ENCODE peak calls at places on chromosomes 3 and 15, in six cellular contexts. One of them, this sample, is unnamed.

GRCh38 chr3:71031914-71032521 is 551.5 kb downstream of the FOXP1 start:
- DNase-seq in PC-3: no peak
- DNase-seq in HepG2: no peak
- DNase-seq in neural progenitor cell: no peak
- DNase-seq in OCI-LY7: peak
- DNase-seq in A549: no peak
- DNase-seq in this sample: no peak

GRCh38 chr15:93948728-93949127 is 282.6 kb upstream of the MCTP2 start:
- DNase-seq in PC-3: no peak
- DNase-seq in HepG2: no peak
- DNase-seq in neural progenitor cell: no peak
- DNase-seq in OCI-LY7: no peak
- DNase-seq in A549: no peak
- DNase-seq in this sample: no peak

GRCh38 chr15:101481917-101482525 is 7.5 kb downstream of the PCSK6 start:
- DNase-seq in PC-3: peak
- DNase-seq in HepG2: no peak
- DNase-seq in neural progenitor cell: no peak
- DNase-seq in OCI-LY7: no peak
- DNase-seq in A549: no peak
- DNase-seq in this sample: no peak

GRCh38 chr3:99686955-99687612 is 48.7 kb downstream of the COL8A1 start:
- DNase-seq in PC-3: peak
- DNase-seq in HepG2: peak
- DNase-seq in neural progenitor cell: peak
- DNase-seq in OCI-LY7: peak
- DNase-seq in A549: peak
- DNase-seq in this sample: no peak

GRCh38 chr3:180430896-180431295 is 171.1 kb upstream of the TTC14 start:
- DNase-seq in PC-3: no peak
- DNase-seq in HepG2: no peak
- DNase-seq in neural progenitor cell: no peak
- DNase-seq in OCI-LY7: no peak
- DNase-seq in A549: no peak
- DNase-seq in this sample: no peak

GRCh38 chr15:49900836-49901235 is 218.2 kb downstream of the ATP8B4 start:
- DNase-seq in PC-3: no peak
- DNase-seq in HepG2: no peak
- DNase-seq in neural progenitor cell: no peak
- DNase-seq in OCI-LY7: no peak
- DNase-seq in A549: no peak
- DNase-seq in this sample: no peak

GRCh38 chr15:85607141-85607806 is 187.5 kb downstream of the KLHL25 start:
- DNase-seq in PC-3: peak
- DNase-seq in HepG2: peak
- DNase-seq in neural progenitor cell: no peak
- DNase-seq in OCI-LY7: no peak
- DNase-seq in A549: no peak
- DNase-seq in this sample: no peak

GRCh38 chr15:62390793-62391543 is 225.9 kb upstream of the C2CD4B start:
- DNase-seq in PC-3: peak
- DNase-seq in HepG2: peak
- DNase-seq in neural progenitor cell: peak
- DNase-seq in OCI-LY7: peak
- DNase-seq in A549: peak
- DNase-seq in this sample: no peak

GRCh38 chr3:59286791-59287531 is 237.1 kb upstream of the CFAP20DC start:
- DNase-seq in PC-3: peak
- DNase-seq in HepG2: no peak
- DNase-seq in neural progenitor cell: no peak
- DNase-seq in OCI-LY7: no peak
- DNase-seq in A549: no peak
- DNase-seq in this sample: no peak

GRCh38 chr3:63655519-63655918 is 3.0 kb downstream of the SNTN start:
- DNase-seq in PC-3: peak
- DNase-seq in HepG2: no peak
- DNase-seq in neural progenitor cell: no peak
- DNase-seq in OCI-LY7: no peak
- DNase-seq in A549: no peak
- DNase-seq in this sample: no peak
- H3K4me2 ChIP-seq in PC-3: no peak
- H3K4me2 ChIP-seq in HepG2: no peak
- H3K4me2 ChIP-seq in neural progenitor cell: no peak
- H3K4me2 ChIP-seq in OCI-LY7: no peak
- H3K4me2 ChIP-seq in A549: no peak
- H3K4me2 ChIP-seq in this sample: no peak

GRCh38 chr3:171847595-171848259 is 4.6 kb downstream of the TMEM212 start:
- DNase-seq in PC-3: no peak
- DNase-seq in HepG2: no peak
- DNase-seq in neural progenitor cell: no peak
- DNase-seq in OCI-LY7: no peak
- DNase-seq in A549: no peak
- DNase-seq in this sample: no peak

GRCh38 chr3:171846594-171846993 is 3.4 kb downstream of the TMEM212 start:
- DNase-seq in PC-3: peak
- DNase-seq in HepG2: no peak
- DNase-seq in neural progenitor cell: no peak
- DNase-seq in OCI-LY7: no peak
- DNase-seq in A549: no peak
- DNase-seq in this sample: no peak

GRCh38 chr3:171844873-171845272 is 1.7 kb downstream of the TMEM212 start:
- DNase-seq in PC-3: peak
- DNase-seq in HepG2: peak
- DNase-seq in neural progenitor cell: no peak
- DNase-seq in OCI-LY7: no peak
- DNase-seq in A549: no peak
- DNase-seq in this sample: no peak

GRCh38 chr3:171845541-171846284 is 2.6 kb downstream of the TMEM212 start:
- DNase-seq in PC-3: no peak
- DNase-seq in HepG2: peak
- DNase-seq in neural progenitor cell: no peak
- DNase-seq in OCI-LY7: no peak
- DNase-seq in A549: no peak
- DNase-seq in this sample: no peak

GRCh38 chr3:171847133-171847532 is 4.0 kb downstream of the TMEM212 start:
- DNase-seq in PC-3: no peak
- DNase-seq in HepG2: no peak
- DNase-seq in neural progenitor cell: no peak
- DNase-seq in OCI-LY7: no peak
- DNase-seq in A549: no peak
- DNase-seq in this sample: no peak
- H3K4me2 ChIP-seq in PC-3: no peak
- H3K4me2 ChIP-seq in HepG2: no peak
- H3K4me2 ChIP-seq in neural progenitor cell: no peak
- H3K4me2 ChIP-seq in OCI-LY7: no peak
- H3K4me2 ChIP-seq in A549: no peak
- H3K4me2 ChIP-seq in this sample: no peak

GRCh38 chr3:169765281-169765624 is 393 bp upstream of the TERC start:
- DNase-seq in PC-3: no peak
- DNase-seq in HepG2: no peak
- DNase-seq in neural progenitor cell: no peak
- DNase-seq in OCI-LY7: no peak
- DNase-seq in A549: no peak
- DNase-seq in this sample: no peak
- H3K4me2 ChIP-seq in PC-3: peak
- H3K4me2 ChIP-seq in HepG2: peak
- H3K4me2 ChIP-seq in neural progenitor cell: peak
- H3K4me2 ChIP-seq in OCI-LY7: peak
- H3K4me2 ChIP-seq in A549: peak
- H3K4me2 ChIP-seq in this sample: peak

GRCh38 chr3:9778518-9779129 is 8.9 kb upstream of the CAMK1 start:
- DNase-seq in PC-3: no peak
- DNase-seq in HepG2: no peak
- DNase-seq in neural progenitor cell: no peak
- DNase-seq in OCI-LY7: no peak
- DNase-seq in A549: no peak
- DNase-seq in this sample: no peak

GRCh38 chr3:9778102-9778501 is 8.4 kb upstream of the CAMK1 start:
- DNase-seq in PC-3: peak
- DNase-seq in HepG2: no peak
- DNase-seq in neural progenitor cell: no peak
- DNase-seq in OCI-LY7: no peak
- DNase-seq in A549: no peak
- DNase-seq in this sample: no peak

GRCh38 chr3:9780451-9780797 is 10.7 kb upstream of the CAMK1 start:
- DNase-seq in PC-3: no peak
- DNase-seq in HepG2: no peak
- DNase-seq in neural progenitor cell: no peak
- DNase-seq in OCI-LY7: no peak
- DNase-seq in A549: no peak
- DNase-seq in this sample: no peak

GRCh38 chr3:9779721-9780450 is 10.1 kb upstream of the CAMK1 start:
- DNase-seq in PC-3: no peak
- DNase-seq in HepG2: no peak
- DNase-seq in neural progenitor cell: no peak
- DNase-seq in OCI-LY7: peak
- DNase-seq in A549: no peak
- DNase-seq in this sample: no peak

GRCh38 chr3:9779197-9779596 is 9.4 kb upstream of the CAMK1 start:
- DNase-seq in PC-3: no peak
- DNase-seq in HepG2: no peak
- DNase-seq in neural progenitor cell: no peak
- DNase-seq in OCI-LY7: no peak
- DNase-seq in A549: no peak
- DNase-seq in this sample: no peak
- H3K4me2 ChIP-seq in PC-3: no peak
- H3K4me2 ChIP-seq in HepG2: no peak
- H3K4me2 ChIP-seq in neural progenitor cell: no peak
- H3K4me2 ChIP-seq in OCI-LY7: peak
- H3K4me2 ChIP-seq in A549: no peak
- H3K4me2 ChIP-seq in this sample: no peak

GRCh38 chr3:120487079-120487693 is 36.4 kb upstream of the FSTL1 start:
- DNase-seq in PC-3: peak
- DNase-seq in HepG2: no peak
- DNase-seq in neural progenitor cell: no peak
- DNase-seq in OCI-LY7: no peak
- DNase-seq in A549: no peak
- DNase-seq in this sample: no peak
- H3K4me2 ChIP-seq in PC-3: no peak
- H3K4me2 ChIP-seq in HepG2: no peak
- H3K4me2 ChIP-seq in neural progenitor cell: no peak
- H3K4me2 ChIP-seq in OCI-LY7: no peak
- H3K4me2 ChIP-seq in A549: no peak
- H3K4me2 ChIP-seq in this sample: no peak

DNA sequence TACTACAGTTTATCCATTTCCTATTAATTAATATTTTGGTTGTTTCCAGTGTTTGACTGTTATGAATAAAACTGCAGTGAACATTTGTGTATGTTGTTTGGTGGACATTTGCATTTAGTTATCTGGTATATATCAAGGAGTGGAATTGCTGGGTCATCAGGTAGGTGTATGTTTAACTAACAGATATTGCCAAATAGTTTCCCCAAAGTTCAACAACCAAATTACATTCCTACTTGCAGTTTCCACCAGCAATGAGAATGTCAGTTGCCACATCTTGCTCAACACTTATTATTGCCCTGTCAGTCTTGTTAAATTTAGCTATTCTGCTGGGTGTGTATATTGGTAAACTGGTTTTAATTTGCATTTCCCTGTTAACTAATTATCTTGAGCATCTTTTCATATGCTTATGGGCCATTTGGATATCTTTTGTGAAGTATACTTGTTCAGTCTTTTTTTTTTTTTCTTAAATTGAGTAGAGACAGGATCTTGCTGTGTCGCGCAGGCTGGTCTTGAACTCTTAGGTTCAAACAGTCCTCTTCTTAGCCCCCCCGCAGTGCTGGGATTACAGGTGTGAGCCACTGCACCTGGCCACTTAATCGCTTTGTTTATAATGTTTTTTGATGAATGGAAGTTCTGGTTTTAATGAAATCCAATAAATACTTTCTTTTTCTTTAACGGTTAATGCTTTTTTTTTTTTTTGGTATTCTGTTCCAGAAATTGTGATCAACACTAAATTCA is 7.9 kb downstream of the FEM1B start:
- DNase-seq in PC-3: no peak
- DNase-seq in HepG2: peak
- DNase-seq in neural progenitor cell: no peak
- DNase-seq in OCI-LY7: no peak
- DNase-seq in A549: no peak
- DNase-seq in this sample: no peak
- H3K4me2 ChIP-seq in PC-3: no peak
- H3K4me2 ChIP-seq in HepG2: peak
- H3K4me2 ChIP-seq in neural progenitor cell: no peak
- H3K4me2 ChIP-seq in OCI-LY7: no peak
- H3K4me2 ChIP-seq in A549: peak
- H3K4me2 ChIP-seq in this sample: peak

This sample was measured in keratinocyte.